ENCODE peak calls at places on chromosomes 16 and 17, in eight cellular contexts. V, C, D, E, O, S, R and F are unnamed samples.

GRCh38 chr17:68201425-68201785 is 46.4 kb upstream of the AMZ2 start:
- DNase-seq in V (no peak), C (no peak), D (no peak), E (no peak), O (no peak), S (no peak), R (no peak), F (peak)

GRCh38 chr16:89355036-89355435 is 135.3 kb downstream of the ANKRD11 start:
- DNase-seq in V (no peak), C (no peak), D (no peak), E (no peak), O (no peak), S (no peak), R (no peak), F (no peak)

GRCh38 chr16:10256855-10257641 is 74.8 kb upstream of the GRIN2A start:
- DNase-seq in V (peak), C (peak), D (peak), E (no peak), O (peak), S (peak), R (peak), F (no peak)

GRCh38 chr17:39996789-39997188 is 16.2 kb downstream of the PSMD3 start:
- DNase-seq in V (no peak), C (no peak), D (no peak), E (no peak), O (no peak), S (no peak), R (no peak), F (no peak)

GRCh38 chr17:4127555-4127954 is 15.3 kb downstream of the ZZEF1 start:
- DNase-seq in V (no peak), C (no peak), D (peak), E (no peak), O (no peak), S (no peak), R (no peak), F (no peak)

GRCh38 chr17:40596261-40596919 is 31.1 kb upstream of the CCR7 start:
- DNase-seq in V (no peak), C (no peak), D (peak), E (no peak), O (peak), S (no peak), R (peak), F (peak)

GRCh38 chr16:73768786-73769203 is 527.8 kb upstream of the PSMD7 start:
- DNase-seq in V (peak), C (no peak), D (no peak), E (no peak), O (peak), S (no peak), R (no peak), F (no peak)

GRCh38 chr16:58551496-58551895 is 36.2 kb downstream of the SETD6 start:
- DNase-seq in V (peak), C (no peak), D (no peak), E (no peak), O (no peak), S (no peak), R (no peak), F (no peak)

GRCh38 chr16:76241735-76242134 is 35.5 kb upstream of the CNTNAP4 start:
- DNase-seq in V (no peak), C (no peak), D (no peak), E (no peak), O (no peak), S (no peak), R (no peak), F (no peak)

GRCh38 chr17:82391496-82392066 is 20.0 kb downstream of the UTS2R start:
- DNase-seq in V (no peak), C (no peak), D (no peak), E (no peak), O (no peak), S (no peak), R (no peak), F (no peak)

GRCh38 chr16:27326738-27327585 is 13.2 kb downstream of the IL4R start:
- DNase-seq in V (peak), C (peak), D (peak), E (peak), O (peak), S (no peak), R (peak), F (peak)

GRCh38 chr17:33273743-33274410 is 19.2 kb downstream of the ASIC2 start:
- DNase-seq in V (no peak), C (no peak), D (no peak), E (no peak), O (no peak), S (no peak), R (no peak), F (no peak)

GRCh38 chr17:4735825-4736651 is 3.6 kb upstream of the ZMYND15 start:
- DNase-seq in V (peak), C (no peak), D (no peak), E (no peak), O (no peak), S (no peak), R (no peak), F (no peak)

GRCh38 chr17:21318439-21318838 is 33.9 kb downstream of the MAP2K3 start:
- DNase-seq in V (no peak), C (no peak), D (no peak), E (no peak), O (no peak), S (no peak), R (peak), F (no peak)

GRCh38 chr17:83109793-83110645 is 30.6 kb downstream of the METRNL start:
- DNase-seq in V (peak), C (no peak), D (peak), E (peak), O (peak), S (no peak), R (no peak), F (peak)

GRCh38 chr17:42781639-42782401 is 1.4 kb downstream of the WNK4 start:
- DNase-seq in V (peak), C (no peak), D (no peak), E (no peak), O (no peak), S (no peak), R (no peak), F (no peak)

GRCh38 chr17:37148171-37148570 is 199.4 kb downstream of the AATF start:
- DNase-seq in V (peak), C (no peak), D (peak), E (no peak), O (no peak), S (no peak), R (peak), F (no peak)

GRCh38 chr16:10749680-10750035 is 6.0 kb downstream of the NUBP1 start:
- DNase-seq in V (peak), C (peak), D (peak), E (no peak), O (no peak), S (no peak), R (no peak), F (no peak)

GRCh38 chr17:14471052-14471451 is 170.2 kb downstream of the HS3ST3B1 start:
- DNase-seq in V (no peak), C (no peak), D (peak), E (peak), O (peak), S (no peak), R (no peak), F (no peak)

GRCh38 chr16:25014500-25015147 is 545 bp downstream of the ARHGAP17 start:
- DNase-seq in V (peak), C (peak), D (peak), E (no peak), O (peak), S (peak), R (peak), F (no peak)

GRCh38 chr16:89732142-89732917 is 11.0 kb downstream of the ZNF276 start:
- DNase-seq in V (no peak), C (no peak), D (no peak), E (no peak), O (no peak), S (no peak), R (no peak), F (no peak)

GRCh38 chr16:66881964-66882508 is 1.7 kb downstream of the PDP2 start:
- DNase-seq in V (no peak), C (no peak), D (no peak), E (no peak), O (no peak), S (no peak), R (no peak), F (no peak)

GRCh38 chr17:67624886-67625656 is 92.7 kb upstream of the NOL11 start:
- DNase-seq in V (no peak), C (no peak), D (no peak), E (no peak), O (no peak), S (no peak), R (peak), F (no peak)

GRCh38 chr16:79003026-79003617 is 597.4 kb downstream of the MAF start:
- DNase-seq in V (no peak), C (no peak), D (no peak), E (no peak), O (no peak), S (no peak), R (no peak), F (no peak)

GRCh38 chr17:59521465-59522126 is 43.8 kb upstream of the DHX40 start:
- DNase-seq in V (peak), C (peak), D (peak), E (no peak), O (peak), S (peak), R (peak), F (no peak)

GRCh38 chr16:19753815-19754643 is 36.0 kb downstream of the IQCK start:
- DNase-seq in V (peak), C (no peak), D (peak), E (no peak), O (no peak), S (no peak), R (no peak), F (no peak)

DNA sequence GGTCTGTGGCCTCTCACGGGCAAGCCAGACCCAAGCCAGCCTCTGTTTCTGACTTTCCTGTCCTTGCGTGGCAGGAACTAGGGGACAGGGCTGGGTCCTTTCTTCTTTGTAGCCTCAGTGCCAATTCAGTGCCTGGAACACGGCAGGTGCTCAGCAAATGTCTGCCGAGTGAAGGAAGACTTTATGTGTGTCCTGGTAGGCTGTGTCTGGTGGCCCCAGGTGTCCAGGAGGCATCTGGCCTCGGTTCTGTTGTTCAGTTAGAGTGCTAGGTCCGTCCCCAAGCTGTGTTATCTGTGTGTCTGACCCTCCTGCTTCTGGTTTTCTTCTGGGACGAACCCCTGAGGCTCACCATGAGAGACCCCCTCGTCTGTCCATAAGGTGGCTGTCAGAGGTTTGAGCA is 39.1 kb downstream of the ENGASE start:
- DNase-seq in V (no peak), C (no peak), D (no peak), E (no peak), O (no peak), S (no peak), R (no peak), F (no peak)
- TF ChIP-seq CTCF in V (no peak), C (no peak), D (no peak), E (no peak), O (no peak), S (no peak), R (no peak), F (no peak)

GRCh38 chr17:57988301-57989010 is 402 bp upstream of the VEZF1 start:
- DNase-seq in V (peak), C (peak), D (peak), E (no peak), O (peak), S (peak), R (peak), F (peak)

GRCh38 chr17:57987582-57988300 is at the start of gene VEZF1:
- DNase-seq in V (peak), C (peak), D (peak), E (no peak), O (peak), S (peak), R (peak), F (peak)

GRCh38 chr17:57990037-57990436 is 2.0 kb upstream of the VEZF1 start:
- DNase-seq in V (no peak), C (no peak), D (no peak), E (no peak), O (no peak), S (no peak), R (no peak), F (no peak)

GRCh38 chr17:57986841-57987581 is 1.0 kb downstream of the VEZF1 start:
- DNase-seq in V (peak), C (peak), D (peak), E (no peak), O (peak), S (peak), R (peak), F (no peak)

DNA sequence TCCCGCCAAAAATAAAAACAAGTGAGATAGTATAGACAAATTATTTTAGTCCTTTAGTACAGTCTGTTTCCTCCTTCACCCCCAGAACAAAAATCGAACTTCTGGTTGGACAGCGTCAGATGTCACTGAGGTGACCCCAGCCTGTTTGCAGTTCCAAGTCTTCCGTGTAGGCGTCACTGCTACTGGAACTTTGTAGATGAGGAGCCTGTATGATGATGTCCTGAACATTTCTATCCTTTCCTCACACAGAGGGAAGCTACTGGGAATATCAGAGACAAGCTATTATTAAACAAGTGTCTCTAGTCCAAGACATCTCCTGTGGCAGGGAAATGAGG is 924 bp upstream of the VEZF1 start:
- DNase-seq in V (peak), C (no peak), D (peak), E (no peak), O (peak), S (no peak), R (no peak), F (no peak)
- TF ChIP-seq CTCF in V (no peak), C (no peak), D (no peak), E (no peak), O (no peak), S (no peak), R (no peak), F (no peak)

GRCh38 chr17:80089762-80090161 is 11.6 kb upstream of the GAA start:
- DNase-seq in V (no peak), C (no peak), D (no peak), E (no peak), O (no peak), S (no peak), R (no peak), F (no peak)

GRCh38 chr17:80086081-80086480 is 15.3 kb upstream of the GAA start:
- DNase-seq in V (no peak), C (no peak), D (no peak), E (no peak), O (no peak), S (no peak), R (no peak), F (no peak)

GRCh38 chr17:80087346-80088265 is 13.8 kb upstream of the GAA start:
- DNase-seq in V (no peak), C (no peak), D (no peak), E (no peak), O (no peak), S (no peak), R (no peak), F (no peak)

GRCh38 chr17:80084773-80085172 is 16.6 kb upstream of the GAA start:
- DNase-seq in V (no peak), C (no peak), D (no peak), E (no peak), O (no peak), S (no peak), R (no peak), F (no peak)

GRCh38 chr17:80086616-80087015 is 14.8 kb upstream of the GAA start:
- DNase-seq in V (no peak), C (no peak), D (no peak), E (no peak), O (no peak), S (no peak), R (no peak), F (no peak)
- TF ChIP-seq CTCF in V (no peak), C (no peak), D (no peak), E (no peak), O (no peak), S (no peak), R (no peak), F (no peak)

GRCh38 chr17:57311281-57312216 is 55.2 kb downstream of the MSI2 start:
- DNase-seq in V (no peak), C (no peak), D (no peak), E (no peak), O (peak), S (no peak), R (no peak), F (no peak)
- TF ChIP-seq CTCF in V (no peak), C (no peak), D (no peak), E (no peak), O (no peak), S (no peak), R (no peak), F (no peak)

GRCh38 chr16:57244767-57245471 is at the start of gene ARL2BP:
- DNase-seq in V (peak), C (peak), D (peak), E (peak), O (peak), S (peak), R (peak), F (peak)
- TF ChIP-seq CTCF in V (no peak), C (no peak), D (no peak), E (no peak), O (peak), S (peak), R (peak), F (no peak)

GRCh38 chr17:69508814-69509213 is 94.3 kb downstream of the MAP2K6 start:
- DNase-seq in V (no peak), C (no peak), D (no peak), E (no peak), O (no peak), S (no peak), R (no peak), F (no peak)

GRCh38 chr17:69503711-69504110 is 89.2 kb downstream of the MAP2K6 start:
- DNase-seq in V (no peak), C (no peak), D (no peak), E (no peak), O (no peak), S (no peak), R (no peak), F (no peak)

GRCh38 chr17:69502488-69502887 is 88.0 kb downstream of the MAP2K6 start:
- DNase-seq in V (no peak), C (no peak), D (no peak), E (no peak), O (no peak), S (no peak), R (no peak), F (no peak)

GRCh38 chr17:69505740-69506139 is 91.2 kb downstream of the MAP2K6 start:
- DNase-seq in V (no peak), C (no peak), D (no peak), E (no peak), O (no peak), S (no peak), R (no peak), F (no peak)

GRCh38 chr17:69506489-69506888 is 92.0 kb downstream of the MAP2K6 start:
- DNase-seq in V (no peak), C (no peak), D (peak), E (no peak), O (peak), S (no peak), R (peak), F (no peak)
- TF ChIP-seq CTCF in V (peak), C (no peak), D (peak), E (peak), O (peak), S (peak), R (peak), F (peak)

GRCh38 chr17:57956311-57957119 is 1.3 kb upstream of the CUEDC1 start:
- DNase-seq in V (no peak), C (no peak), D (no peak), E (no peak), O (no peak), S (no peak), R (peak), F (no peak)

GRCh38 chr17:57957120-57957850 is 2.1 kb upstream of the CUEDC1 start:
- DNase-seq in V (no peak), C (no peak), D (no peak), E (no peak), O (no peak), S (no peak), R (no peak), F (peak)

GRCh38 chr17:57953703-57954420 is 1.4 kb downstream of the CUEDC1 start:
- DNase-seq in V (no peak), C (no peak), D (no peak), E (no peak), O (no peak), S (no peak), R (peak), F (no peak)

GRCh38 chr17:57954421-57955182 is 610 bp downstream of the CUEDC1 start:
- DNase-seq in V (peak), C (peak), D (peak), E (no peak), O (peak), S (peak), R (peak), F (peak)

GRCh38 chr17:57955183-57955952 is at the start of gene CUEDC1:
- DNase-seq in V (peak), C (peak), D (peak), E (no peak), O (peak), S (peak), R (peak), F (peak)
- TF ChIP-seq CTCF in V (peak), C (no peak), D (peak), E (peak), O (peak), S (peak), R (peak), F (peak)

GRCh38 chr17:8176197-8176940 is at the start of gene TMEM107:
- DNase-seq in V (peak), C (peak), D (peak), E (no peak), O (peak), S (peak), R (peak), F (peak)
- TF ChIP-seq CTCF in V (no peak), C (no peak), D (no peak), E (peak), O (no peak), S (no peak), R (no peak), F (no peak)

DNA sequence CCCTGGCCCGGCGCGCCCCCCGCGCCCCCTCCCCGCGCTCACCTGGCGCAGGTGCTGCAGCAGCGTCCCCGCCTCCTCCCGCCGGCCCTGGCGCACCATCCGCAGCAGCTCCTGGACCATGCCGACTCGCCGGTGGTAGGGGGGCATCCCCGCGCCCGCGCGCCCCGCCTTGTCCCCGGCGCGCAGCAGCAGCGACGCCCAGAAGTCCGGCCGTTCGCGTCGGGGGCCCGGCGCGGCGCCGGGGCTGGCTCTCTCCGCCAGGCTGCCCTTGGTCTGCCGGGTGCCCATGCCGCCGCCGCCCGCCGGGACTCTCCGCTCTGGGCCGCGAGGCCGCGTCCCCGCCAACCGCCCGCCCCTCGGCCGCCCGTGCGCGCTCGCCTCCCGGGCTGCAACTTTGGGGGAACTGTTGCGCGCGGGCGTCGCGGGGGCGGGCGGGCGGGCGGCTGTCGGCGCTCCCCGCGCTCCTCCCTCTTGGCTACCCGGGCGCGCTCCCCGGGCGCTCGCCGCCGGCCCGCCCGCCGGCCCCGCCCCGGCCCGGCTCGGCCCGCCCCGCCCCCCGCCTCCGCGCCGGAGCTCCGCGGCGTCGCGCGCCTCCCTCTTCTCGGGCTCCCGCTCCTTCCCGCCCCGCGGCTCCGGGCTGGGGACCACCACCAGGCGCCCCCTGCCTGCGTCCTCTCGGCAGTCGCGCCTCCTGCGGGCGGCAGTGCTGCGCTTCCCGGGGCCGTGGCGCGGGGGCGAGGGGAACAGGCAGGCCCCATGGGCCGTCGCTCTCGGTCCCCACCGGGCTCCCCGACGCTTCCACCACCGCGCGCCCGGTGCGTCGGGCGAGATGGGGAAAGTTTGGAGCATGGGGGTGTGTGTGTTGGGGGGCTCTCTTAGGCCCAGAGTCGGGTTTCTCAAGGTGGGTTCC is at the start of gene LRRC75A:
- DNase-seq in V (peak), C (no peak), D (no peak), E (no peak), O (peak), S (peak), R (peak), F (no peak)
- TF ChIP-seq CTCF in V (no peak), C (no peak), D (no peak), E (no peak), O (no peak), S (no peak), R (peak), F (no peak)

GRCh38 chr16:68342620-68343019 is 31.8 kb downstream of the PRMT7 start:
- DNase-seq in V (no peak), C (no peak), D (no peak), E (no peak), O (no peak), S (no peak), R (peak), F (no peak)
- TF ChIP-seq CTCF in V (no peak), C (no peak), D (no peak), E (no peak), O (no peak), S (no peak), R (no peak), F (no peak)